ENCODE peak calls at places on chromosomes 5 and 9, in four cellular contexts. One of them, this sample, is unnamed.
A peak's percentile ranks its signal among the peaks of the same experiment; 100 is the strongest.

GRCh38 chr9:114906922-114907571 is 23.3 kb downstream of the TNFSF8 start:
- DNase-seq in psoas muscle: no peak
- DNase-seq in heart right ventricle: no peak
- DNase-seq in colonic mucosa: no peak
- DNase-seq in this sample: no peak

GRCh38 chr9:114413909-114414308 is 26.1 kb upstream of the AKNA start:
- DNase-seq in psoas muscle: no peak
- DNase-seq in colonic mucosa: no peak
- DNase-seq in heart right ventricle: no peak
- DNase-seq in this sample: no peak

GRCh38 chr5:137629646-137630045 is 106.2 kb downstream of the KLHL3 start:
- DNase-seq in colonic mucosa: no peak
- DNase-seq in heart right ventricle: no peak
- DNase-seq in psoas muscle: no peak
- DNase-seq in this sample: no peak

GRCh38 chr5:65076251-65076869 is 307.6 kb downstream of the CWC27 start:
- DNase-seq in psoas muscle: no peak
- DNase-seq in heart right ventricle: no peak
- DNase-seq in colonic mucosa: peak; percentile 38
- DNase-seq in this sample: no peak

GRCh38 chr5:172672696-172673095 is 31.6 kb downstream of the NEURL1B start:
- DNase-seq in heart right ventricle: no peak
- DNase-seq in psoas muscle: no peak
- DNase-seq in colonic mucosa: no peak
- DNase-seq in this sample: no peak

GRCh38 chr9:81595887-81596558 is 93.3 kb downstream of the TLE1 start:
- DNase-seq in psoas muscle: no peak
- DNase-seq in heart right ventricle: no peak
- DNase-seq in colonic mucosa: no peak
- DNase-seq in this sample: no peak

GRCh38 chr5:130514984-130515690 is 610.9 kb downstream of the CHSY3 start:
- DNase-seq in colonic mucosa: no peak
- DNase-seq in psoas muscle: no peak
- DNase-seq in heart right ventricle: no peak
- DNase-seq in this sample: no peak

GRCh38 chr5:78776637-78777036 is 128.1 kb upstream of the LHFPL2 start:
- DNase-seq in heart right ventricle: no peak
- DNase-seq in colonic mucosa: no peak
- DNase-seq in psoas muscle: no peak
- DNase-seq in this sample: no peak

GRCh38 chr5:89759824-89760223 is 649.7 kb downstream of the CETN3 start:
- DNase-seq in colonic mucosa: no peak
- DNase-seq in psoas muscle: no peak
- DNase-seq in heart right ventricle: no peak
- DNase-seq in this sample: no peak

GRCh38 chr5:169567079-169567478 is 16.5 kb upstream of the SPDL1 start:
- DNase-seq in heart right ventricle: no peak
- DNase-seq in psoas muscle: no peak
- DNase-seq in colonic mucosa: no peak
- DNase-seq in this sample: no peak

GRCh38 chr5:124060010-124060409 is 548.0 kb downstream of the CSNK1G3 start:
- DNase-seq in colonic mucosa: no peak
- DNase-seq in psoas muscle: no peak
- DNase-seq in heart right ventricle: no peak
- DNase-seq in this sample: no peak

GRCh38 chr9:1510712-1511111 is 460.6 kb downstream of the DMRT2 start:
- DNase-seq in colonic mucosa: no peak
- DNase-seq in psoas muscle: no peak
- DNase-seq in heart right ventricle: no peak
- DNase-seq in this sample: no peak

GRCh38 chr5:131796793-131797693 is at the start of gene FNIP1:
- DNase-seq in heart right ventricle: peak; percentile 100
- DNase-seq in colonic mucosa: peak; percentile 100
- DNase-seq in psoas muscle: peak; percentile 100
- DNase-seq in this sample: peak; percentile 100

GRCh38 chr5:124492444-124493224 is 253.8 kb downstream of the ZNF608 start:
- DNase-seq in colonic mucosa: no peak
- DNase-seq in psoas muscle: no peak
- DNase-seq in heart right ventricle: no peak
- DNase-seq in this sample: no peak

GRCh38 chr5:140966293-140967225 is at the start of gene PCDHAC2:
- DNase-seq in heart right ventricle: peak; percentile 16
- DNase-seq in colonic mucosa: no peak
- DNase-seq in psoas muscle: peak; percentile 56
- DNase-seq in this sample: no peak

GRCh38 chr9:16521868-16522381 is 348.5 kb downstream of the BNC2 start:
- DNase-seq in colonic mucosa: no peak
- DNase-seq in heart right ventricle: no peak
- DNase-seq in psoas muscle: peak; percentile 42
- DNase-seq in this sample: no peak

GRCh38 chr9:107624216-107624948 is 134.8 kb upstream of the KLF4 start:
- DNase-seq in heart right ventricle: no peak
- DNase-seq in colonic mucosa: no peak
- DNase-seq in psoas muscle: no peak
- DNase-seq in this sample: no peak

GRCh38 chr5:171323806-171324632 is 15.0 kb downstream of the TLX3 start:
- DNase-seq in heart right ventricle: no peak
- DNase-seq in colonic mucosa: no peak
- DNase-seq in psoas muscle: no peak
- DNase-seq in this sample: no peak

GRCh38 chr5:172187118-172188032 is 649 bp downstream of the STK10 start:
- DNase-seq in heart right ventricle: peak; percentile 65
- DNase-seq in psoas muscle: peak; percentile 79
- DNase-seq in colonic mucosa: peak; percentile 83
- DNase-seq in this sample: peak; percentile 79

GRCh38 chr9:72834994-72835393 is 117.9 kb downstream of the ALDH1A1 start:
- DNase-seq in heart right ventricle: no peak
- DNase-seq in colonic mucosa: no peak
- DNase-seq in psoas muscle: no peak
- DNase-seq in this sample: no peak

GRCh38 chr9:13113751-13114150 is 165.7 kb downstream of the MPDZ start:
- DNase-seq in colonic mucosa: no peak
- DNase-seq in heart right ventricle: no peak
- DNase-seq in psoas muscle: no peak
- DNase-seq in this sample: no peak

GRCh38 chr5:179212870-179213269 is 132.4 kb downstream of the ADAMTS2 start:
- DNase-seq in heart right ventricle: no peak
- DNase-seq in psoas muscle: no peak
- DNase-seq in colonic mucosa: no peak
- DNase-seq in this sample: no peak

GRCh38 chr5:17440766-17441165 is 57.3 kb upstream of the TAF11L2 start:
- DNase-seq in psoas muscle: no peak
- DNase-seq in heart right ventricle: no peak
- DNase-seq in colonic mucosa: no peak
- DNase-seq in this sample: no peak

GRCh38 chr5:143008809-143009521 is 238.8 kb downstream of the ARHGAP26 start:
- DNase-seq in heart right ventricle: no peak
- DNase-seq in psoas muscle: no peak
- DNase-seq in colonic mucosa: no peak
- DNase-seq in this sample: no peak

GRCh38 chr5:15574806-15575205 is 74.8 kb downstream of the FBXL7 start:
- DNase-seq in colonic mucosa: no peak
- DNase-seq in heart right ventricle: no peak
- DNase-seq in psoas muscle: no peak
- DNase-seq in this sample: no peak

GRCh38 chr5:2753452-2754409 is 2.3 kb upstream of the IRX2 start:
- DNase-seq in colonic mucosa: no peak
- DNase-seq in psoas muscle: no peak
- DNase-seq in heart right ventricle: no peak
- DNase-seq in this sample: no peak

GRCh38 chr9:16211952-16212351 is 658.5 kb downstream of the BNC2 start:
- DNase-seq in colonic mucosa: no peak
- DNase-seq in heart right ventricle: no peak
- DNase-seq in psoas muscle: no peak
- DNase-seq in this sample: no peak

GRCh38 chr5:153816870-153817269 is 221.8 kb downstream of the FAM114A2 start:
- DNase-seq in colonic mucosa: no peak
- DNase-seq in psoas muscle: no peak
- DNase-seq in heart right ventricle: no peak
- DNase-seq in this sample: no peak

GRCh38 chr5:154740483-154740882 is 14.7 kb upstream of the LARP1 start:
- DNase-seq in heart right ventricle: peak; percentile 71
- DNase-seq in psoas muscle: peak; percentile 78
- DNase-seq in colonic mucosa: peak; percentile 32
- DNase-seq in this sample: no peak

GRCh38 chr5:110625376-110625999 is 101.0 kb downstream of the TMEM232 start:
- DNase-seq in psoas muscle: no peak
- DNase-seq in colonic mucosa: no peak
- DNase-seq in heart right ventricle: no peak
- DNase-seq in this sample: no peak

GRCh38 chr5:112960861-112961504 is 15.6 kb upstream of the DCP2 start:
- DNase-seq in psoas muscle: no peak
- DNase-seq in colonic mucosa: no peak
- DNase-seq in heart right ventricle: no peak
- DNase-seq in this sample: no peak

GRCh38 chr5:170693701-170694100 is 89.8 kb upstream of the GABRP start:
- DNase-seq in heart right ventricle: no peak
- DNase-seq in colonic mucosa: no peak
- DNase-seq in psoas muscle: no peak
- DNase-seq in this sample: no peak

GRCh38 chr9:93656426-93657222 is 80.2 kb downstream of the PHF2 start:
- DNase-seq in colonic mucosa: no peak
- DNase-seq in heart right ventricle: peak; percentile 3
- DNase-seq in psoas muscle: peak; percentile 42
- DNase-seq in this sample: peak; percentile 33

GRCh38 chr5:44991693-44992092 is 182.9 kb downstream of the MRPS30 start:
- DNase-seq in colonic mucosa: no peak
- DNase-seq in psoas muscle: no peak
- DNase-seq in heart right ventricle: no peak
- DNase-seq in this sample: no peak

GRCh38 chr9:120774719-120775118 is 18.5 kb downstream of the FBXW2 start:
- DNase-seq in heart right ventricle: no peak
- DNase-seq in colonic mucosa: no peak
- DNase-seq in psoas muscle: no peak
- DNase-seq in this sample: no peak
- TF ChIP-seq CTCF in heart right ventricle: no peak
- TF ChIP-seq CTCF in colonic mucosa: no peak
- TF ChIP-seq CTCF in psoas muscle: no peak
- TF ChIP-seq CTCF in this sample: no peak

GRCh38 chr9:95455714-95456113 is 61.1 kb downstream of the PTCH1 start:
- DNase-seq in colonic mucosa: no peak
- DNase-seq in psoas muscle: no peak
- DNase-seq in heart right ventricle: no peak
- DNase-seq in this sample: no peak
- H3K36me3 ChIP-seq in colonic mucosa: no peaks in the 10 kb centered on the region
- H3K36me3 ChIP-seq in psoas muscle: no peaks in the 10 kb centered on the region
- H3K36me3 ChIP-seq in heart right ventricle: no peaks in the 10 kb centered on the region
- H3K36me3 ChIP-seq in this sample: no peaks in the 10 kb centered on the region

GRCh38 chr5:34915139-34915855 is at the start of the genes BRIX1 and RAD1:
- DNase-seq in colonic mucosa: peak; percentile 97
- DNase-seq in heart right ventricle: peak; percentile 95
- DNase-seq in psoas muscle: peak; percentile 98
- DNase-seq in this sample: peak; percentile 94
- TF ChIP-seq CTCF in colonic mucosa: no peak
- TF ChIP-seq CTCF in heart right ventricle: peak; percentile 47
- TF ChIP-seq CTCF in psoas muscle: no peak
- TF ChIP-seq CTCF in this sample: no peak

GRCh38 chr5:176490291-176490690 is 42.1 kb downstream of the FAF2 start:
- DNase-seq in psoas muscle: no peak
- DNase-seq in colonic mucosa: no peak
- DNase-seq in heart right ventricle: no peak
- DNase-seq in this sample: peak; percentile 54
- H3K36me3 ChIP-seq in psoas muscle: peaks cover 32% of the 10 kb centered on the region
- H3K36me3 ChIP-seq in colonic mucosa: no peaks in the 10 kb centered on the region
- H3K36me3 ChIP-seq in heart right ventricle: peaks cover 9% of the 10 kb centered on the region
- H3K36me3 ChIP-seq in this sample: no peaks in the 10 kb centered on the region